ENCODE peak calls at places on chromosomes 11 and 22, in four cellular contexts. C is HEK293T; M is activated CD4-positive, alpha-beta T cell treated with anti-CD3 and anti-CD28 coated beads for 1 hour; F is foreskin melanocyte. Y is an unnamed sample.

GRCh38 chr22:18148508-18148965 is 1.4 kb upstream of the USP18 start:
- DNase-seq in C (no peak), M (no peak), F (no peak), Y (no peak)

GRCh38 chr11:115672999-115673411 is 168.8 kb upstream of the CADM1 start:
- DNase-seq in C (no peak), M (no peak), F (no peak), Y (peak)

GRCh38 chr11:19345519-19345847 is 104.7 kb upstream of the E2F8 start:
- DNase-seq in C (no peak), M (no peak), F (no peak), Y (no peak)

GRCh38 chr22:29716814-29717213 is 3.0 kb upstream of the CABP7 start:
- DNase-seq in C (peak), M (no peak), F (peak), Y (peak)

GRCh38 chr11:44980533-44981427 is 30.1 kb upstream of the TP53I11 start:
- DNase-seq in C (no peak), M (no peak), F (no peak), Y (no peak)

GRCh38 chr11:75766449-75767227 is 1.9 kb upstream of the DGAT2 start:
- DNase-seq in C (no peak), M (no peak), F (no peak), Y (no peak)

GRCh38 chr22:38257650-38258246 is 15.1 kb downstream of the TMEM184B start:
- DNase-seq in C (no peak), M (no peak), F (no peak), Y (no peak)

GRCh38 chr22:24819941-24820461 is 14.0 kb downstream of the SGSM1 start:
- DNase-seq in C (no peak), M (no peak), F (no peak), Y (no peak)

GRCh38 chr11:9138612-9139579 is 47.5 kb upstream of the SCUBE2 start:
- DNase-seq in C (no peak), M (no peak), F (peak), Y (no peak)

GRCh38 chr11:125583496-125583895 is 9.2 kb upstream of the STT3A start:
- DNase-seq in C (no peak), M (no peak), F (no peak), Y (no peak)

GRCh38 chr11:3807856-3808845 is at the start of gene PGAP2:
- DNase-seq in C (peak), M (peak), F (no peak), Y (peak)

GRCh38 chr11:72673943-72674828 is at the start of gene PDE2A:
- DNase-seq in C (no peak), M (no peak), F (no peak), Y (no peak)

GRCh38 chr22:21055880-21056319 is 10.2 kb downstream of the LRRC74B start:
- DNase-seq in C (no peak), M (no peak), F (no peak), Y (no peak)

GRCh38 chr11:94315664-94316063 is 11.3 kb downstream of the IZUMO1R start:
- DNase-seq in C (no peak), M (no peak), F (no peak), Y (peak)

GRCh38 chr11:60971520-60971919 is at the start of gene CD6:
- DNase-seq in C (no peak), M (peak), F (no peak), Y (no peak)

GRCh38 chr11:3058753-3059664 is 1.8 kb upstream of the CARS1 start:
- DNase-seq in C (no peak), M (no peak), F (no peak), Y (no peak)

GRCh38 chr11:11243790-11244469 is 109.1 kb downstream of the CSNK2A3 start:
- DNase-seq in C (peak), M (no peak), F (peak), Y (peak)

GRCh38 chr11:125429807-125430678 is 66.0 kb downstream of the FEZ1 start:
- DNase-seq in C (no peak), M (no peak), F (no peak), Y (no peak)

GRCh38 chr22:35835267-35835997 is 117.8 kb downstream of the APOL5 start:
- DNase-seq in C (no peak), M (no peak), F (no peak), Y (no peak)

GRCh38 chr11:113880966-113881365 is 5.6 kb upstream of the USP28 start:
- DNase-seq in C (no peak), M (no peak), F (no peak), Y (peak)

GRCh38 chr11:8040921-8041285 is 40.1 kb upstream of the TUB start:
- DNase-seq in C (no peak), M (no peak), F (no peak), Y (no peak)

GRCh38 chr11:128686745-128687177 is 7.1 kb upstream of the FLI1 start:
- DNase-seq in C (no peak), M (peak), F (no peak), Y (no peak)

GRCh38 chr11:19200410-19201201 is 1.2 kb downstream of the CSRP3 start:
- DNase-seq in C (no peak), M (no peak), F (peak), Y (peak)

GRCh38 chr11:34433899-34434298 is 4.8 kb upstream of the CAT start:
- DNase-seq in C (no peak), M (no peak), F (no peak), Y (no peak)

GRCh38 chr11:123454060-123454651 is 24.1 kb downstream of the GRAMD1B start:
- DNase-seq in C (no peak), M (no peak), F (no peak), Y (peak)

GRCh38 chr11:126929186-126930085 is 71.1 kb downstream of the KIRREL3 start:
- DNase-seq in C (no peak), M (no peak), F (peak), Y (no peak)

GRCh38 chr22:27637604-27638003 is 164.0 kb downstream of the MN1 start:
- DNase-seq in C (no peak), M (no peak), F (no peak), Y (no peak)

GRCh38 chr11:112523477-112523876 is 262.8 kb upstream of the PLET1 start:
- DNase-seq in C (peak), M (no peak), F (peak), Y (peak)

GRCh38 chr11:2185324-2186085 is 13.9 kb upstream of the TH start:
- DNase-seq in C (no peak), M (no peak), F (no peak), Y (no peak)

GRCh38 chr11:133913761-133914160 is 43.0 kb downstream of the IGSF9B start:
- DNase-seq in C (no peak), M (no peak), F (no peak), Y (no peak)

GRCh38 chr11:119697882-119698281 is 31.1 kb downstream of the NECTIN1 start:
- DNase-seq in C (no peak), M (no peak), F (no peak), Y (no peak)

GRCh38 chr11:66085071-66085470 is 15.0 kb downstream of the PACS1 start:
- DNase-seq in C (no peak), M (no peak), F (no peak), Y (no peak)

GRCh38 chr22:36948273-36949055 is 35.0 kb downstream of the CSF2RB start:
- DNase-seq in C (no peak), M (no peak), F (no peak), Y (no peak)